ENCODE peak calls at places on chromosomes 12 and 14, in six cellular contexts. Q is uterus, C is AG08396, R is EH, O is amniotic epithelial cell, L is RCC 7860. E is an unnamed sample.

GRCh38 chr12:3182426-3182825 is 105.2 kb downstream of the TSPAN9 start:
- DNase-seq in Q (no peak), C (no peak), R (no peak), O (peak; percentile 40), L (no peak), E (no peak)

GRCh38 chr14:57317248-57317833 is 48.6 kb downstream of the AP5M1 start:
- DNase-seq in Q (peak; percentile 46), C (peak; percentile 64), R (peak; percentile 73), O (peak; percentile 74), L (peak; percentile 41), E (peak; percentile 80)

GRCh38 chr12:132284618-132285310 is 44.6 kb downstream of the GALNT9 start:
- DNase-seq in Q (no peak), C (no peak), R (no peak), O (peak; percentile 17), L (peak; percentile 60), E (no peak)

GRCh38 chr14:77066555-77067172 is 31.4 kb upstream of the CIPC start:
- DNase-seq in Q (no peak), C (no peak), R (no peak), O (no peak), L (no peak), E (peak; percentile 32)

GRCh38 chr14:69997849-69998248 is 118.6 kb downstream of the SMOC1 start:
- DNase-seq in Q (no peak), C (peak; percentile 26), R (peak; percentile 7), O (peak; percentile 61), L (peak; percentile 45), E (peak; percentile 51)

GRCh38 chr12:108696111-108696995 is 35.0 kb downstream of the CORO1C start:
- DNase-seq in Q (peak; percentile 56), C (peak; percentile 63), R (peak; percentile 92), O (peak; percentile 100), L (peak; percentile 96), E (peak; percentile 92)

GRCh38 chr12:74906224-74906623 is 303.4 kb downstream of the KCNC2 start:
- DNase-seq in Q (no peak), C (no peak), R (peak; percentile 6), O (peak; percentile 6), L (no peak), E (no peak)

GRCh38 chr14:74591899-74592298 is 20.1 kb downstream of the LTBP2 start:
- DNase-seq in Q (no peak), C (no peak), R (peak; percentile 74), O (no peak), L (no peak), E (no peak)

GRCh38 chr12:15584366-15585041 is 204.7 kb downstream of the EPS8 start:
- DNase-seq in Q (no peak), C (peak; percentile 14), R (peak; percentile 79), O (peak; percentile 76), L (no peak), E (no peak)

GRCh38 chr12:76945867-76946266 is 67.0 kb upstream of the CSRP2 start:
- DNase-seq in Q (no peak), C (peak; percentile 28), R (peak; percentile 75), O (peak; percentile 24), L (peak; percentile 39), E (no peak)

GRCh38 chr14:99035268-99035667 is 236.7 kb downstream of the BCL11B start:
- DNase-seq in Q (peak; percentile 30), C (peak; percentile 42), R (peak; percentile 71), O (no peak), L (no peak), E (peak; percentile 91)

GRCh38 chr14:61923348-61923747 is 161.1 kb downstream of the SNAPC1 start:
- DNase-seq in Q (no peak), C (peak; percentile 24), R (peak; percentile 60), O (no peak), L (no peak), E (no peak)

GRCh38 chr12:4584281-4584680 is 22.3 kb downstream of the DYRK4 start:
- DNase-seq in Q (no peak), C (no peak), R (no peak), O (no peak), L (no peak), E (no peak)